ENCODE peak calls at places on chromosomes 13 and 19, in four cellular contexts. R is right atrium auricular region, F is IMR-90, I is stomach. E is an unnamed sample.

GRCh38 chr13:106917024-106917491 is 349.1 kb upstream of the ARGLU1 start:
- DNase-seq in R (no peak), F (no peak), I (no peak), E (no peak)

GRCh38 chr13:48040059-48040458 is 2.5 kb downstream of the NUDT15 start:
- DNase-seq in F (no peak), I (no peak), R (no peak), E (peak; percentile 92)

GRCh38 chr13:78121459-78122348 is 203.1 kb upstream of the EDNRB start:
- DNase-seq in I (peak; percentile 46), R (peak; percentile 65), F (peak; percentile 70), E (peak; percentile 37)

GRCh38 chr13:44713793-44714469 is 137.8 kb upstream of the TSC22D1 start:
- DNase-seq in R (peak; percentile 70), F (peak; percentile 94), I (no peak), E (no peak)

GRCh38 chr19:29671393-29672076 is 6.3 kb downstream of the PLEKHF1 start:
- DNase-seq in F (no peak), I (peak; percentile 60), R (no peak), E (peak; percentile 74)

GRCh38 chr19:33459691-33460090 is 61.9 kb downstream of the PEPD start:
- DNase-seq in R (no peak), I (no peak), F (no peak), E (no peak)

GRCh38 chr19:9586764-9587163 is 2.5 kb upstream of the ZNF121 start:
- DNase-seq in F (peak; percentile 68), I (peak; percentile 80), R (peak; percentile 60), E (peak; percentile 81)

GRCh38 chr13:18956473-18957078 is 225.0 kb downstream of the TUBA3C start:
- DNase-seq in F (no peak), I (no peak), R (no peak), E (no peak)

GRCh38 chr19:45414468-45414867 is 8.0 kb downstream of the POLR1G start:
- DNase-seq in I (no peak), F (no peak), R (no peak), E (no peak)

GRCh38 chr19:6568010-6568411 is 22.9 kb downstream of the CD70 start:
- DNase-seq in F (no peak), R (no peak), I (no peak), E (no peak)

GRCh38 chr13:79775830-79776229 is 294.9 kb downstream of the NDFIP2 start:
- DNase-seq in F (peak; percentile 87), R (no peak), I (peak; percentile 29), E (peak; percentile 61)

GRCh38 chr13:64925284-64925683 is 2304.9 kb downstream of the PCDH9 start:
- DNase-seq in R (no peak), F (peak; percentile 19), I (no peak), E (no peak)

GRCh38 chr13:31444266-31444862 is 244.6 kb downstream of the B3GLCT start:
- DNase-seq in F (no peak), I (no peak), R (no peak), E (no peak)

GRCh38 chr19:36049080-36049698 is 4.9 kb downstream of the THAP8 start:
- DNase-seq in F (no peak), I (no peak), R (no peak), E (no peak)

DNA sequence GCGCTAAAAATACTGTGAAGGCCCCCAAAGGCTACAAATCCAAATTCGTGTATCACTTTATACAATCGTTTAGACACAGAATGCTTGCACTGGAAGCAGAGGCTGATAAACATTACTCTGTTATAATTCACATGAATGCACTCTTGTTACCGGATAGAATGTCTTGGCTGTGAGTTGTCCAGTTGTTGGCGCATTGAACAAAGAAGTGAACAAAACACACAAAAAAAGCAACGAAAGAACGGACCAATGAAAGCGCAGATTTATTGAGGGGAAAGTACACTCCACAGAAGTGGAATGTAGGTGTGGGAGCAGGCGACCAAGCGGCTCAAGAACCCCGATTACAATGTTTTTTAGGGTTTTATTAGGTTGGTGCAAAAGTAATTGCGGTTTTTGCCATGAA is 529 bp upstream of the ZNF418 start:
- DNase-seq in F (no peak), I (no peak), R (no peak), E (no peak)
- H3K4me3 ChIP-seq in F (no peak overlapping the region), I (no peak overlapping the region), R (no peak overlapping the region), E (no peak overlapping the region)

DNA sequence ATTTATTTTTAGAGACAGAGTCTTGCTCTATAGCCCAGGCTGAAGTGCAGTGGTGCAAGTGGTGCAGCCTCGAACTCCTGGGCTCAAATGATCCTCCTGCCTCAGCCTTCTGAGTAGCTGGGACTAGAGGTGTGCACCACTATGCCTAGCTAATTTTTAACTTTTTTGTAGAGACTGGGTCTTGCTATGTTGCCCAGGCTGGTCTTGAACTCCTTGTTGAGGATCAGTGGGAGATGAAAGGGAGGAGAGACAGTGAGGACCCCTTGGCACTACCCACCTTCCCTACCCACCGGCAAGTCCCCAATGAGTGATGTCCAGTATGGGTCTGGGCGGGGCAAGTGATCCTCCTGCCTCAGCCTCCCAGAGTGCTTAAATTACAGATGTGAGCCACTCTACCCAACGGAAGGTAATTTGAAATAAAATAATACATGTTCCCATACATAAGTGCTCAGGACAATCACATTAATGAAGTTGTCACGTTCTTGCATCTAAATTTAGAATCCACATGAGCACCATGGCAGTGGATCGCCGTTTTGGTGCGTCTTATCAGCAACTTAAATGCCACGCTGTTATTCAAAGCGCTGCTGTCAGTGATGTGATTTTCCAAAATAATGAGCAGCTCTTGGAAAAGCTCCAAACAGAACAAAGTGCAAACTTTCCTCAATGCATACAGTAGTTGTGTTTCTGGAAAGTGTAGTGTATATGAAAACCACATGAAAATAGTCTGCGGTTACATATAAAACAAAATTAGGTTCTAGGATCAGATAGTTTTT is 5.9 kb upstream of the ARL11 start:
- DNase-seq in F (no peak), R (peak; percentile 66), I (no peak), E (no peak)
- H3K4me1 ChIP-seq in F (peaks cover 7% of the 10 kb centered on the region), R (no peaks in the 10 kb centered on the region), I (peaks cover 8% of the 10 kb centered on the region), E (no peaks in the 10 kb centered on the region)

GRCh38 chr19:884420-885211 is 8.4 kb downstream of the MED16 start:
- DNase-seq in F (no peak), I (no peak), R (no peak), E (no peak)
- H3K27ac ChIP-seq in F (no peak overlapping the region), I (no peak overlapping the region), R (no peak overlapping the region), E (no peak overlapping the region)

DNA sequence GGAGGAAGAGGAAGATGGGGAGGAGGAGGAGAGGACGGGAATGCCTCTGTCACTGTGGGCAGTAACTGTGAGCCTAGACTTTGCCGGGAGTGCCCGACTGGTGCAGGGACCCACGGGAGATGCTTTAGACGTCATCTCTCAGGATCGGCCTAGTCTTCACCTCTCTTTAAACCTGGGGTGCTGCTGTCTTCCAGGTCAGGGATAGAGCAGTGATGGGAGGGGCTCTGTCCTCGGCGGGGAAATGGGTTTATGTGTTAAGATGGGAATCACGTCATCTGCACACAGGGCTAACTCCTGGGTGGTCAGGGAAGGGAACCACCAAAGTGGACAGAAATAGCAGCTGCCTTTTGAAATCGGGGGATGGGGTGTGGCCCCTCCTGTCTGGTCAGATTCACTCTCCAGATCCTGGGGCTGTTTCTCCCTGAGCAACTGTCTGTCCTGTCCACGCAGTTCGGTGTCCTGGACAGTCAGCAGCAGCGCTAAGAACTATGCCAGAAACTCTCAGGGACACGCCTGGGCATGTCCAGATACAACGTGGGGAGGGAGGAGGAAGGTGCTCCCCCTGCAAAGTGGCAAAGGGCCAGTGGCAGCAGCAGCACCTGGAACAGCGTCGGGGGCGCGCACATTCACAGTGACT is 26.8 kb downstream of the GAS6 start:
- DNase-seq in I (peak; percentile 66), F (peak; percentile 85), R (peak; percentile 78), E (no peak)
- H3K4me3 ChIP-seq in I (no peak overlapping the region), F (no peak overlapping the region), R (no peak overlapping the region), E (no peak overlapping the region)

DNA sequence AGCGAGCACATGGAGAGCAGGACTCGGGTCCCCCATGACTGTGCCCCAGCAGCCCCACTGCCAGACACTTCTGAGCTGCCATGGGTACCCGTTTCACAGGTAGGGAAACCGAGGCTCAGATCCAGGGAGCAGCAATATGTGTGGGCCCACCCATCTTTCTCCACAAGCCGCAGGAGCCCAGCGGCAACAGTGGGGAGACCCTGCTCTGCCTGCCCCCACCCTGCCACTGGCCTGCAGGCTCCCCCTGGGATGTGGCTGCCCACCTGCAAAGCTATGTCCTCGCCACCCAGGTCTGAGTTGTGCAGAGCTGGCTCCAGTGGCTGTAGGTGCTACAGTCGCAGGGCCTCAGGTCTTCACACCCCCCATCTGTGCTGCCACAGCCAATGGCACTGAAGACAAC is 50.6 kb upstream of the C1QTNF9B start:
- DNase-seq in F (no peak), I (no peak), R (no peak), E (no peak)
- H3K4me1 ChIP-seq in F (no peaks in the 10 kb centered on the region), I (no peaks in the 10 kb centered on the region), R (no peaks in the 10 kb centered on the region), E (no peaks in the 10 kb centered on the region)

GRCh38 chr13:109874444-109874920 is 88.1 kb upstream of the IRS2 start:
- DNase-seq in I (no peak), R (no peak), F (no peak), E (no peak)
- H3K27ac ChIP-seq in I (no peak overlapping the region), R (peak overlapping the region; percentile 54), F (no peak overlapping the region), E (no peak overlapping the region)

GRCh38 chr13:43129511-43130130 is 106.2 kb downstream of the DNAJC15 start:
- DNase-seq in R (no peak), F (no peak), I (no peak), E (no peak)

GRCh38 chr13:43128504-43128929 is 105.1 kb downstream of the DNAJC15 start:
- DNase-seq in I (no peak), R (no peak), F (no peak), E (no peak)

GRCh38 chr13:43127103-43127817 is 103.9 kb downstream of the DNAJC15 start:
- DNase-seq in F (no peak), R (no peak), I (no peak), E (no peak)

GRCh38 chr13:43127827-43128226 is 104.4 kb downstream of the DNAJC15 start:
- DNase-seq in F (no peak), I (no peak), R (no peak), E (no peak)

GRCh38 chr13:43129021-43129420 is 105.6 kb downstream of the DNAJC15 start:
- DNase-seq in F (no peak), I (no peak), R (no peak), E (no peak)
- H3K4me3 ChIP-seq in F (no peak overlapping the region), I (no peak overlapping the region), R (no peak overlapping the region), E (no peak overlapping the region)

GRCh38 chr19:932647-933552 is 7.1 kb downstream of the ARID3A start:
- DNase-seq in R (peak; percentile 74), I (peak; percentile 71), F (peak; percentile 94), E (no peak)

GRCh38 chr19:934865-935422 is 9.1 kb downstream of the ARID3A start:
- DNase-seq in R (peak; percentile 83), F (peak; percentile 49), I (peak; percentile 97), E (peak; percentile 57)

GRCh38 chr19:933553-933882 is 7.7 kb downstream of the ARID3A start:
- DNase-seq in I (no peak), F (no peak), R (no peak), E (no peak)

GRCh38 chr19:936175-936546 is 10.3 kb downstream of the ARID3A start:
- DNase-seq in R (no peak), F (no peak), I (no peak), E (no peak)

DNA sequence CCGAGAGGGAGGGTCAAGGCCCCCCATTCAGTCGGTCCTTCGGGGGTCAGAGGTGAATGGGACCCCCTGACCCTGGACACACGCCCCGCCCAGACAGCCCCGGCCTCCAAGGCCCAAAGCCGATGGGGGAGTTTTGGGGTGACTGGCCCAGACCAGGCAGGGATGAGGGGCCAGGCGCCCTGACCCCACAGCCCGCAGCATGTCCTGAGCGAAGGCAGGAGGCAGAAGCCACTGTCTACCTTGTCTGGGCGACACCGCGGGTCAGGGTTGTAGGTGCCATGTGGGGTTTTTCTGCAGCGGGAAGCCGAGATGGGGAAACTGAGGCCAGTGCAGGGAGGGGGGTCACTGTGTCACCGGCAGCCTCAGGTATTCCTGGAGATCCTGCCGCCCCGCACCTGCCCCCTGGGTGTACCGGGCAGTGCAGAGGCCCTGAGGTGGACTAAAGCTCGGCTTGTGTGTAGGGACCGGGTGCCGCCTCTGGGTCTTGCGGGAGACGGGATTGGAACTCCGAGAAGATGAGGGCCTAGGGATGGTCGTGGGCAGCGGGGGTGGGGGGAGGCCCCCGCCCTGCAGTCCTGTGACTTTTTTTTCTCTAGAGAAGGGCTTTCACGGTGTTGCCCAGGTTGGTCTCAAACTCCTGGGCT is 8.5 kb downstream of the ARID3A start:
- DNase-seq in F (no peak), R (no peak), I (no peak), E (no peak)
- H3K4me1 ChIP-seq in F (peaks cover 28% of the 10 kb centered on the region), R (no peaks in the 10 kb centered on the region), I (peaks cover 46% of the 10 kb centered on the region), E (peaks cover 6% of the 10 kb centered on the region)